ENCODE peak calls at places on chromosomes 6 and 20, in five cellular contexts. M, Q, X, W and Y are unnamed samples.

GRCh38 chr6:74420221-74420620 is 724.2 kb downstream of the CD109 start:
- DNase-seq in X (no peak), W (no peak), M (no peak), Q (no peak), Y (no peak)

GRCh38 chr20:51463560-51463959 is 79.0 kb downstream of the NFATC2 start:
- DNase-seq in W (no peak), M (no peak), Q (no peak), X (no peak), Y (no peak)

GRCh38 chr20:61118429-61119224 is 133.4 kb upstream of the CDH4 start:
- DNase-seq in X (peak), M (no peak), Q (no peak), W (no peak), Y (no peak)

GRCh38 chr20:4956200-4956810 is 45.0 kb downstream of the SLC23A2 start:
- DNase-seq in X (peak), M (no peak), W (no peak), Q (no peak), Y (peak)

GRCh38 chr6:53359843-53360834 is 11.4 kb upstream of the ELOVL5 start:
- DNase-seq in M (no peak), Q (peak), W (no peak), X (peak), Y (peak)

GRCh38 chr20:61595216-61595615 is 343.2 kb downstream of the CDH4 start:
- DNase-seq in W (no peak), M (no peak), Q (no peak), X (no peak), Y (no peak)

GRCh38 chr6:143015300-143015706 is 45.4 kb upstream of the AIG1 start:
- DNase-seq in X (no peak), M (no peak), W (no peak), Q (no peak), Y (no peak)

GRCh38 chr6:117483645-117484016 is 1.2 kb downstream of the DCBLD1 start:
- DNase-seq in Q (no peak), X (no peak), W (no peak), M (no peak), Y (peak)

GRCh38 chr20:45156728-45157127 is 18.0 kb upstream of the PI3 start:
- DNase-seq in M (no peak), X (no peak), Q (no peak), W (no peak), Y (no peak)

GRCh38 chr6:129863664-129864063 is 2.5 kb upstream of the TMEM244 start:
- DNase-seq in W (no peak), Q (no peak), M (no peak), X (peak), Y (no peak)

GRCh38 chr6:90297124-90297865 is 652 bp upstream of the BACH2 start:
- DNase-seq in Q (no peak), W (no peak), M (no peak), X (no peak), Y (no peak)

GRCh38 chr20:32622585-32623468 is 37.7 kb upstream of the NOL4L start:
- DNase-seq in M (no peak), X (no peak), W (no peak), Q (no peak), Y (no peak)

GRCh38 chr6:163529605-163530004 is 115.1 kb downstream of the QKI start:
- DNase-seq in X (peak), M (no peak), W (no peak), Q (no peak), Y (no peak)

GRCh38 chr6:118705799-118706481 is 54.5 kb upstream of the CEP85L start:
- DNase-seq in W (no peak), M (no peak), X (peak), Q (no peak), Y (no peak)

GRCh38 chr20:53748821-53749402 is 155.3 kb upstream of the ZNF217 start:
- DNase-seq in Q (no peak), W (no peak), X (peak), M (no peak), Y (no peak)

GRCh38 chr6:159777240-159777904 is 12.0 kb downstream of the TCP1 start:
- DNase-seq in X (no peak), Q (no peak), W (no peak), M (no peak), Y (no peak)

GRCh38 chr20:57810511-57811372 is 100.9 kb upstream of the PMEPA1 start:
- DNase-seq in X (peak), M (no peak), W (no peak), Q (no peak), Y (no peak)

GRCh38 chr20:38127920-38128528 is 37.0 kb downstream of the TGM2 start:
- DNase-seq in X (no peak), W (no peak), M (no peak), Q (peak), Y (no peak)

GRCh38 chr6:44730771-44731391 is 343.4 kb downstream of the CDC5L start:
- DNase-seq in X (peak), Q (no peak), M (no peak), W (no peak), Y (no peak)

GRCh38 chr6:36128793-36129192 is 1.5 kb upstream of the MAPK13 start:
- DNase-seq in X (no peak), M (no peak), Q (no peak), W (no peak), Y (no peak)

GRCh38 chr6:51529240-51529639 is 558.2 kb downstream of the PKHD1 start:
- DNase-seq in W (no peak), X (no peak), M (no peak), Q (no peak), Y (no peak)

GRCh38 chr6:43460032-43460431 is 4.7 kb upstream of the DLK2 start:
- DNase-seq in X (no peak), M (no peak), Q (no peak), W (no peak), Y (no peak)

GRCh38 chr6:43459535-43459934 is 4.2 kb upstream of the DLK2 start:
- DNase-seq in Q (no peak), X (no peak), W (no peak), M (no peak), Y (no peak)

GRCh38 chr6:43456737-43457126 is 1.4 kb upstream of the DLK2 start:
- DNase-seq in Q (no peak), M (no peak), X (no peak), W (no peak), Y (no peak)

GRCh38 chr6:43455034-43455747 is at the start of gene DLK2:
- DNase-seq in M (no peak), X (no peak), Q (no peak), W (peak), Y (peak)

DNA sequence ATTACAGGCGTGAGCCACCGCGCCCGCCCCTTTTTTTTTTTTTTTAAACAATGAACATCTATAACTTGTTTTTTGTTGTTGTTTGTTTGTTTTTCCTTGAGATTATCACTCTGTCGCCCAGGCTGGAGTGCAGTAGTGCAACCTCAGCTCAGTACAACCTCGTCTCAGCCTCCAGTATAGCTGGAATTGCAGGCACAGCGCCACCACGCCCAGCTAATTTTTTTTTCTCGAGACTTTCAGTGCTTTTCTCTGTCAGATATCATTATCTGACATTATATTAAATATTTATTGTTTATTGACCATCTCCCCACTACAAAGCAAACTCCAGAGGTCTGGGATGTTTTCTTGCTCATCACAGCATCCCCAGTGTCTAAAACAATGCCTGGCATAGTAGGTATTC is 2.3 kb upstream of the DLK2 start:
- DNase-seq in Q (no peak), X (no peak), M (no peak), W (no peak), Y (no peak)
- TF ChIP-seq CTCF in Q (no peak), X (no peak), M (no peak), W (no peak), Y (no peak)

DNA sequence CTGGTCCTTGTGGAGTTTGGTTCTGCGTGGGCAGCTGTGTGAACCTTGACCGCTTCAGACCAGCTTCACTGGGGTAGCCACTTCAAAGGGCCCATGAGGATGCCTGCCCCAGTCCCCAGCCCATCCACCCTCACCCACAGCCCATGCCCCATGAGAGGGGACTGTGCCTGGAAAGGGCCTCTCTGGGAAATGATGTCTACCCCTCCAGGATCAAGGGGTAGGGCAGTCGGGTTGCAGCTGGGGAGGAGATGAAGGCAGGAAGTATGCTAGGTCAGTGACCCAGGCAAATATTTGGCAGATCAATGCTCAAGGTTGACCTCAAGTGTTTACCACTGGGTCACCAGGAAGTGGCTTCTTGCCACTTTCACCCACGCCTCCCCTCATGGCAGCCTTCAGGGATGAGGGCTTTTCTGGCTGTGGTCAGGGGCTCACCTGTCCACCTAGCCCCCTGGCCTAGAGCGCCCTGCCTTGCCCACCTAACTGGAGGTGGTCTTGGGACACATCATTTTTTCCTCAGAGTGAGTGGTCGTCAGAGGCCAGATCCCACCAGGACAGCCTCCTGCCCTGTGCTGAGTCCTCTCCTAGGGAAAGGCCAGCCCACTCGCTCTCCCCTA is 109.5 kb downstream of the SNX5 start:
- DNase-seq in W (no peak), X (no peak), Q (no peak), M (no peak), Y (peak)
- TF ChIP-seq CTCF in W (no peak), X (no peak), Q (no peak), M (no peak), Y (no peak)

DNA sequence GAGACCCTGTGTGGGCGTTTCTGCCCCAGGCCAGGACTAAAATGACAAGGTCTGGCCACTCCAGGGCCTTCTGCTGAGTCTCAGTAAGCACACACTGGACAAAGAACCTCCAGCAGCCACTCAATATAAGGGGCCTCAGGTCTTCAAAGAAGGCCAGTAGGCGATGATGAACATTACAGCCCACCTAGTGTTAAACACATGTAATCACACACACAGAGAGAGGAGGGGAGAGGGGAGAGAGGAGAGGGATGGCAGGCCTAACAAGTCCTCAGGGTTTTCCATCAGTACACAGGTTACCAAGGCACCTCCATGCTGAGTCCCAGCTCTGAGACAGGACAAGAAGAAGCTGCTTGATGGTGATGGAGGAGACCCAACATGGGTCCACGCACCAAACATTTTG is 325.6 kb downstream of the PTPRT start:
- DNase-seq in M (no peak), W (no peak), X (no peak), Q (no peak), Y (no peak)
- TF ChIP-seq CTCF in M (no peak), W (no peak), X (no peak), Q (no peak), Y (no peak)

DNA sequence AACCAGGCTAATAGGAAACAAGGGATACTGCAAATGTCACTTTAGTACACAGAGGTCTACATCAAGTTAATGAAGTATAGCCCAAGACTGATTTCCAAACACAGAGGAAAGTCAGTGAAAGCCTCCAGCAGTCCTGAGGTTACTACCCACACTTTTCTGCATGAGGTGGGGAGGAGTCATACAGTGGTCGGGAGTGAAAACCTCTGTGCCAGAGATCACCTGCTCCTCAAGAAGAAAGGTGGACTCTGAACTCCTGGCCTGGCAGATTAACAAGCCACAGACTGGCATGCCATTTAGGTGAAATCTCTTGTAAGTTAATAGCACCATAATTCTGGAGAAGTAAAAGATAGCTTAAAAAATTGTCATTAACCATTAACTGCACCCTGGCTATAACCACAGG is 125.1 kb upstream of the LAMP5 start:
- DNase-seq in Q (no peak), W (no peak), X (no peak), M (no peak), Y (no peak)
- TF ChIP-seq CTCF in Q (no peak), W (no peak), X (no peak), M (no peak), Y (no peak)

GRCh38 chr6:41692080-41692675 is 43.2 kb downstream of the TFEB start:
- DNase-seq in M (no peak), Q (no peak), X (no peak), W (no peak), Y (no peak)

GRCh38 chr6:41694815-41695536 is 40.4 kb downstream of the TFEB start:
- DNase-seq in X (peak), Q (no peak), W (no peak), M (no peak), Y (no peak)

GRCh38 chr6:41692735-41693134 is 42.7 kb downstream of the TFEB start:
- DNase-seq in W (no peak), X (no peak), M (no peak), Q (no peak), Y (no peak)

GRCh38 chr6:41693281-41693838 is 42.0 kb downstream of the TFEB start:
- DNase-seq in W (no peak), M (no peak), X (no peak), Q (no peak), Y (no peak)

GRCh38 chr6:41693866-41694265 is 41.5 kb downstream of the TFEB start:
- DNase-seq in Q (no peak), M (no peak), X (no peak), W (no peak), Y (no peak)
- TF ChIP-seq CTCF in Q (no peak), M (no peak), X (no peak), W (no peak), Y (no peak)

GRCh38 chr6:78511019-78511418 is 356.3 kb upstream of the IRAK1BP1 start:
- DNase-seq in X (no peak), Q (no peak), M (no peak), W (no peak), Y (no peak)

GRCh38 chr6:78517399-78517798 is 350.0 kb upstream of the IRAK1BP1 start:
- DNase-seq in Q (no peak), W (no peak), X (no peak), M (no peak), Y (no peak)

GRCh38 chr6:78513856-78514255 is 353.5 kb upstream of the IRAK1BP1 start:
- DNase-seq in W (no peak), Q (no peak), X (no peak), M (no peak), Y (peak)
- TF ChIP-seq CTCF in W (no peak), Q (no peak), X (no peak), M (no peak), Y (peak)

GRCh38 chr6:138128096-138128495 is 20.9 kb upstream of the PERP start:
- DNase-seq in M (no peak), X (no peak), Q (no peak), W (no peak), Y (no peak)
- TF ChIP-seq CTCF in M (no peak), X (no peak), Q (no peak), W (no peak), Y (no peak)

GRCh38 chr6:2791124-2792050 is 26.2 kb downstream of the WRNIP1 start:
- DNase-seq in W (peak), M (peak), X (peak), Q (peak), Y (peak)
- TF ChIP-seq CTCF in W (peak), M (peak), X (peak), Q (peak), Y (peak)

DNA sequence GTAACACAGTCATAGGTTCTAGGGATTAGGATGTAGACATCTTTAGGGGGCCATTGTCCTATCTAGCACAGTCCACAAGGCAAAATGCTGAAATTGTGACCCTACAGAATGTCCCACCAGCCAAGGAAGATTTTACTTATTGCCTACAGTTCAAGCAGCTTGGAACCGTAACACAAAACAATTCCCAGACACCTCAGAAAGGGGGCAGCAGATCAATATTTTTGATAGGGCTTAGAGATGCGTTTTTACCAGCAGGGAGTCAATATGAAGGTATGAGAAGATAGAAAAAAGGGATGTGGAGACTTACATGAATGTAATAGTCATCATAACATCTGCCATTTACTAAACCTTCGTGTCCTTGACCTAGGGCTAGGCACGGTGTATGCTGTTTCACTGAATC is 81.0 kb downstream of the TMEM170B start:
- DNase-seq in M (no peak), Q (no peak), X (peak), W (no peak), Y (peak)
- TF ChIP-seq CTCF in M (peak), Q (no peak), X (peak), W (no peak), Y (peak)

GRCh38 chr6:11822346-11822745 is 43.7 kb upstream of the ADTRP start:
- DNase-seq in W (no peak), M (no peak), Q (no peak), X (no peak), Y (no peak)
- TF ChIP-seq CTCF in W (no peak), M (peak), Q (peak), X (no peak), Y (peak)